ENCODE peak calls at places on chromosomes 7 and 10, in four cellular contexts. U is Panc1, D is astrocyte of the cerebellum, Z is fibroblast of mammary gland. V is an unnamed sample.
A peak's percentile ranks its signal among the peaks of the same experiment; 100 is the strongest.

GRCh38 chr7:45597286-45597984 is 23.3 kb downstream of the ADCY1 start:
- DNase-seq in D (no peak), Z (no peak), U (no peak), V (no peak)

GRCh38 chr10:6401562-6402348 is 178.3 kb downstream of the PRKCQ start:
- DNase-seq in Z (peak; percentile 90), D (peak; percentile 86), U (peak; percentile 75), V (peak; percentile 94)

GRCh38 chr7:114533151-114533550 is 118.5 kb downstream of the FOXP2 start:
- DNase-seq in Z (no peak), D (no peak), U (no peak), V (no peak)

GRCh38 chr7:106486331-106486730 is 174.6 kb downstream of the CCDC71L start:
- DNase-seq in Z (peak; percentile 70), U (no peak), D (peak; percentile 70), V (peak; percentile 59)

GRCh38 chr10:98608417-98608816 is 161.7 kb upstream of the HPS1 start:
- DNase-seq in D (no peak), Z (peak; percentile 51), U (no peak), V (peak; percentile 7)

GRCh38 chr10:68106656-68107055 is 2.6 kb upstream of the MYPN start:
- DNase-seq in D (peak; percentile 91), U (peak; percentile 91), Z (peak; percentile 96), V (peak; percentile 89)

GRCh38 chr7:90595341-90595800 is 750 bp upstream of the CDK14 start:
- DNase-seq in U (no peak), D (no peak), Z (no peak), V (peak; percentile 33)

GRCh38 chr7:69256634-69257081 is 341.6 kb upstream of the AUTS2 start:
- DNase-seq in U (no peak), Z (no peak), D (no peak), V (no peak)

GRCh38 chr10:69865450-69865849 is 63.7 kb downstream of the COL13A1 start:
- DNase-seq in Z (no peak), U (no peak), D (no peak), V (no peak)

GRCh38 chr10:61897671-61898434 is 3.6 kb upstream of the ARID5B start:
- DNase-seq in Z (peak; percentile 57), D (no peak), U (no peak), V (peak; percentile 55)

GRCh38 chr10:73601486-73601921 is 10.4 kb upstream of the USP54 start:
- DNase-seq in Z (no peak), U (no peak), D (no peak), V (no peak)

GRCh38 chr7:90723233-90723632 is 127.1 kb downstream of the CDK14 start:
- DNase-seq in U (no peak), Z (no peak), D (no peak), V (no peak)

GRCh38 chr7:115034515-115034914 is 112.6 kb downstream of the MDFIC start:
- DNase-seq in D (no peak), Z (no peak), U (no peak), V (no peak)

GRCh38 chr10:12510566-12510965 is 161.2 kb downstream of the CAMK1D start:
- DNase-seq in U (no peak), Z (no peak), D (peak; percentile 27), V (peak; percentile 31)

GRCh38 chr7:602341-603141 is 82.9 kb upstream of the PDGFA start:
- DNase-seq in U (no peak), D (no peak), Z (peak; percentile 6), V (no peak)

GRCh38 chr7:80335473-80336232 is 176.2 kb downstream of the GNAT3 start:
- DNase-seq in D (no peak), Z (no peak), U (no peak), V (no peak)

GRCh38 chr10:17665742-17666141 is 21.8 kb downstream of the STAM start:
- DNase-seq in D (peak; percentile 89), U (peak; percentile 56), Z (peak; percentile 95), V (peak; percentile 89)

GRCh38 chr7:93960986-93961385 is 39.5 kb downstream of the GNG11 start:
- DNase-seq in D (no peak), U (no peak), Z (no peak), V (no peak)

GRCh38 chr10:121791761-121792160 is 136.1 kb downstream of the ATE1 start:
- DNase-seq in U (no peak), D (no peak), Z (peak; percentile 18), V (peak; percentile 61)

GRCh38 chr10:71795248-71795647 is 21.9 kb upstream of the VSIR start:
- DNase-seq in D (no peak), U (no peak), Z (peak; percentile 22), V (peak; percentile 19)

GRCh38 chr7:129643545-129644170 is 32.1 kb downstream of the NRF1 start:
- DNase-seq in Z (no peak), D (no peak), U (no peak), V (no peak)

GRCh38 chr10:63986536-63986935 is 465.3 kb downstream of the REEP3 start:
- DNase-seq in Z (no peak), D (no peak), U (no peak), V (no peak)

GRCh38 chr10:63987212-63987611 is 466.0 kb downstream of the REEP3 start:
- DNase-seq in D (no peak), U (no peak), Z (no peak), V (no peak)
- TF ChIP-seq CTCF in D (no peak), U (peak; percentile 40), Z (no peak), V (no peak)

GRCh38 chr10:79098596-79099015 is 29.8 kb downstream of the ZMIZ1 start:
- DNase-seq in U (no peak), Z (peak; percentile 45), D (no peak), V (peak; percentile 43)
- H3K4me3 ChIP-seq in U (no peak overlapping the region), Z (no peak overlapping the region), D (no peak overlapping the region), V (no peak overlapping the region)

DNA sequence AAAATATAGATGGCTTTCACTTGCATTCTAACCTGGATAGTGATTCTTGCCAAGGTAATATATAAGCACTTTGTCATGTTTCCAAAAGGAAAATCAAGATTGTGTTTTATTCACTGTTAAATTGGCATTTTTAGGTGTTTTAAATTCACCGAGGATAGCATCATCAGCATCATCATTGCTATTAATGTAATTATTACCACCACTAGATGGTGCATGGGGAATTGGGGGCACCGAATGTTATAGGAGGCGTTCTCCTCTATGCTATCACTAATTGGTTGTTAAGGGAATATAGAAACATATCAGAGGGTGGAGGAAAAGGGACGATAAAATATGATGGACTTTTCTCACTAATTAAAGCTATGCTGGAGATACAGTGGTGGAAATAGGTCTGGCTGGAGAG is 95.5 kb downstream of the CELF2 start:
- DNase-seq in Z (no peak), U (no peak), D (no peak), V (no peak)
- TF ChIP-seq CTCF in Z (peak; percentile 9), U (peak; percentile 13), D (no peak), V (no peak)

DNA sequence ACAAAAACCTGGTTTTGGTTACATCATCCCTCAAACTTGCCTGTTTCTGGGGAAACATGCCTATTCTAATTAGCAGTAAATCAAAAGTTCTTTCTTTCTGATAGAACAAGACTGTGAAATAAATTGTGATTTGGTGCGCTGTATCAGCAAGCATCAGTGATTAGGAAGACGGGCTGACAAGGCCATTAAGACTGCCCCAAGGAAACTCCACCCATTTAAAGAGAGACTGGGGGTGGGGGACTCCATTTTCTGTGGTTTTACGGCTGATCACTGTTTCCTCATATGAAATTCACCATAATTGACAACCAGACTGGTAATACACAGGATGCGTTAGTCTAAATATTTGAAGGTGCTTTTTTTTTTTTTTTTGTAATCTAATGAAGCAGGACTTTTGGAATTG is 68.7 kb downstream of the MBL2 start:
- DNase-seq in U (no peak), D (no peak), Z (no peak), V (no peak)
- H3K4me3 ChIP-seq in U (no peak overlapping the region), D (no peak overlapping the region), Z (no peak overlapping the region), V (no peak overlapping the region)